ENCODE peak calls at places on chromosomes 5 and 9, in seven cellular contexts. L, M, N, A, Q, G and U are unnamed samples.

GRCh38 chr9:132994410-132995120 is 16.1 kb downstream of the GFI1B start:
- DNase-seq in M (peak; percentile 78), A (peak; percentile 53), N (no peak), G (no peak), L (no peak), Q (no peak), U (no peak)

GRCh38 chr9:35682083-35682482 is 7.6 kb downstream of the TPM2 start:
- DNase-seq in A (no peak), M (no peak), L (no peak), Q (no peak), N (no peak), G (no peak), U (no peak)

GRCh38 chr5:113487779-113488644 is at the start of gene MCC:
- DNase-seq in Q (peak; percentile 39), A (peak; percentile 75), G (peak; percentile 83), L (peak; percentile 37), M (peak; percentile 97), N (peak; percentile 40), U (peak; percentile 90)

GRCh38 chr5:132388244-132389050 is 18.9 kb downstream of the SLC22A5 start:
- DNase-seq in L (no peak), M (peak; percentile 62), G (peak; percentile 84), N (no peak), A (no peak), Q (no peak), U (peak; percentile 93)

GRCh38 chr9:12657998-12658397 is 35.2 kb upstream of the TYRP1 start:
- DNase-seq in Q (no peak), N (no peak), M (no peak), A (no peak), L (no peak), G (no peak), U (no peak)

GRCh38 chr9:135410421-135410820 is 69.2 kb upstream of the PPP1R26 start:
- DNase-seq in G (no peak), A (no peak), L (no peak), N (no peak), Q (no peak), M (peak; percentile 36), U (no peak)

GRCh38 chr9:17484906-17485305 is 94.0 kb upstream of the SH3GL2 start:
- DNase-seq in L (no peak), G (no peak), M (no peak), A (no peak), Q (no peak), N (no peak), U (no peak)

GRCh38 chr5:172144931-172145869 is 42.8 kb downstream of the STK10 start:
- DNase-seq in N (no peak), L (no peak), M (no peak), A (no peak), Q (no peak), G (no peak), U (no peak)

GRCh38 chr9:92155221-92155620 is 40.0 kb upstream of the SPTLC1 start:
- DNase-seq in N (no peak), L (no peak), Q (no peak), M (no peak), A (no peak), G (no peak), U (no peak)

GRCh38 chr9:86600291-86600690 is 246.1 kb upstream of the TUT7 start:
- DNase-seq in L (no peak), Q (no peak), N (no peak), A (no peak), M (no peak), G (no peak), U (no peak)

GRCh38 chr5:122726990-122727616 is 47.8 kb upstream of the SNX2 start:
- DNase-seq in G (peak; percentile 83), L (no peak), A (no peak), M (no peak), N (no peak), Q (no peak), U (peak; percentile 40)

GRCh38 chr5:138869763-138870500 is 5.2 kb downstream of the LRRTM2 start:
- DNase-seq in G (peak; percentile 57), A (no peak), L (no peak), Q (no peak), N (no peak), M (no peak), U (peak; percentile 30)

GRCh38 chr9:121088576-121088975 is 13.8 kb downstream of the CNTRL start:
- DNase-seq in G (no peak), Q (no peak), L (no peak), A (no peak), M (no peak), N (no peak), U (no peak)

GRCh38 chr9:9117866-9118265 is 1318.3 kb upstream of the DMAC1 start:
- DNase-seq in A (no peak), L (no peak), Q (no peak), N (no peak), M (no peak), G (no peak), U (no peak)

GRCh38 chr5:88820581-88820980 is 62.4 kb downstream of the MEF2C start:
- DNase-seq in A (no peak), M (no peak), N (no peak), G (no peak), L (no peak), Q (no peak), U (no peak)

GRCh38 chr5:67215592-67216471 is 19.2 kb upstream of the CD180 start:
- DNase-seq in N (peak; percentile 73), M (peak; percentile 81), Q (peak; percentile 74), G (peak; percentile 84), A (peak; percentile 93), L (no peak), U (peak; percentile 95)

GRCh38 chr5:59322058-59322457 is 571.5 kb downstream of the PDE4D start:
- DNase-seq in Q (no peak), M (no peak), N (no peak), A (no peak), L (no peak), G (no peak), U (no peak)

GRCh38 chr9:129321511-129322021 is 143.5 kb upstream of the IER5L start:
- DNase-seq in L (no peak), G (no peak), M (peak; percentile 48), N (no peak), A (no peak), Q (peak; percentile 31), U (no peak)

GRCh38 chr5:157761690-157762611 is 18.4 kb downstream of the LSM11 start:
- DNase-seq in A (no peak), N (no peak), L (no peak), M (peak; percentile 67), Q (no peak), G (peak; percentile 80), U (peak; percentile 74)

GRCh38 chr5:52859619-52860018 is 71.9 kb downstream of the ITGA1 start:
- DNase-seq in N (no peak), A (no peak), L (no peak), Q (no peak), G (no peak), M (peak; percentile 73), U (peak; percentile 11)

GRCh38 chr5:62354028-62354874 is 48.2 kb downstream of the KIF2A start:
- DNase-seq in A (no peak), M (no peak), G (peak; percentile 78), N (no peak), Q (no peak), L (peak; percentile 1), U (peak; percentile 85)

GRCh38 chr9:70389642-70390266 is 24.7 kb downstream of the KLF9 start:
- DNase-seq in L (no peak), N (no peak), Q (no peak), G (peak; percentile 62), A (no peak), M (peak; percentile 69), U (peak; percentile 37)

GRCh38 chr5:144142030-144142825 is 28.2 kb downstream of the YIPF5 start:
- DNase-seq in M (no peak), N (no peak), G (peak; percentile 70), A (no peak), Q (no peak), L (no peak), U (peak; percentile 67)

GRCh38 chr9:8434621-8435020 is 635.0 kb upstream of the DMAC1 start:
- DNase-seq in M (no peak), A (no peak), Q (no peak), L (no peak), G (no peak), N (no peak), U (no peak)